ENCODE peak calls at places on chromosomes 11 and 22, in five cellular contexts. One of them, this sample, is unnamed.

GRCh38 chr11:92253945-92254344 is 29.3 kb downstream of the FAT3 start:
- DNase-seq in lower lobe of right lung: no peak
- DNase-seq in upper lobe of right lung: no peak
- DNase-seq in endothelial cell of umbilical vein: no peak
- DNase-seq in cardiac fibroblast: no peak
- DNase-seq in this sample: no peak

GRCh38 chr11:128689586-128689945 is 4.3 kb upstream of the FLI1 start:
- DNase-seq in upper lobe of right lung: no peak
- DNase-seq in lower lobe of right lung: no peak
- DNase-seq in endothelial cell of umbilical vein: no peak
- DNase-seq in cardiac fibroblast: no peak
- DNase-seq in this sample: no peak

GRCh38 chr11:44564653-44565007 is 833 bp upstream of the CD82 start:
- DNase-seq in lower lobe of right lung: peak; percentile 88
- DNase-seq in endothelial cell of umbilical vein: no peak
- DNase-seq in upper lobe of right lung: peak; percentile 90
- DNase-seq in cardiac fibroblast: peak; percentile 93
- DNase-seq in this sample: no peak

GRCh38 chr11:5204787-5205186 is 4.3 kb upstream of the OR51V1 start:
- DNase-seq in upper lobe of right lung: no peak
- DNase-seq in endothelial cell of umbilical vein: peak; percentile 72
- DNase-seq in cardiac fibroblast: peak; percentile 84
- DNase-seq in lower lobe of right lung: no peak
- DNase-seq in this sample: no peak

GRCh38 chr22:38872831-38873248 is 824 bp upstream of the CBX6 start:
- DNase-seq in upper lobe of right lung: peak; percentile 85
- DNase-seq in cardiac fibroblast: no peak
- DNase-seq in lower lobe of right lung: peak; percentile 78
- DNase-seq in endothelial cell of umbilical vein: peak; percentile 34
- DNase-seq in this sample: peak; percentile 90

GRCh38 chr11:33753304-33753703 is 17.1 kb upstream of the CD59 start:
- DNase-seq in lower lobe of right lung: no peak
- DNase-seq in upper lobe of right lung: no peak
- DNase-seq in cardiac fibroblast: peak; percentile 71
- DNase-seq in endothelial cell of umbilical vein: peak; percentile 59
- DNase-seq in this sample: no peak

GRCh38 chr11:88603499-88603898 is 266.0 kb upstream of the CTSC start:
- DNase-seq in lower lobe of right lung: no peak
- DNase-seq in upper lobe of right lung: no peak
- DNase-seq in cardiac fibroblast: peak; percentile 64
- DNase-seq in endothelial cell of umbilical vein: peak; percentile 78
- DNase-seq in this sample: no peak

GRCh38 chr11:64148200-64148916 is 17.6 kb downstream of the MACROD1 start:
- DNase-seq in upper lobe of right lung: peak; percentile 88
- DNase-seq in endothelial cell of umbilical vein: peak; percentile 73
- DNase-seq in lower lobe of right lung: peak; percentile 79
- DNase-seq in cardiac fibroblast: peak; percentile 73
- DNase-seq in this sample: no peak

GRCh38 chr11:14593671-14594070 is 49.9 kb upstream of the PDE3B start:
- DNase-seq in cardiac fibroblast: no peak
- DNase-seq in lower lobe of right lung: no peak
- DNase-seq in endothelial cell of umbilical vein: no peak
- DNase-seq in upper lobe of right lung: no peak
- DNase-seq in this sample: no peak

GRCh38 chr22:45672564-45673481 is 1.2 kb downstream of the ATXN10 start:
- DNase-seq in cardiac fibroblast: peak; percentile 48
- DNase-seq in endothelial cell of umbilical vein: no peak
- DNase-seq in lower lobe of right lung: no peak
- DNase-seq in upper lobe of right lung: no peak
- DNase-seq in this sample: no peak

GRCh38 chr11:77199346-77199745 is 71.3 kb downstream of the MYO7A start:
- DNase-seq in endothelial cell of umbilical vein: no peak
- DNase-seq in upper lobe of right lung: peak; percentile 37
- DNase-seq in lower lobe of right lung: peak; percentile 41
- DNase-seq in cardiac fibroblast: no peak
- DNase-seq in this sample: peak; percentile 78

GRCh38 chr11:113675003-113675471 is 31.1 kb downstream of the TMPRSS5 start:
- DNase-seq in lower lobe of right lung: no peak
- DNase-seq in endothelial cell of umbilical vein: no peak
- DNase-seq in cardiac fibroblast: peak; percentile 95
- DNase-seq in upper lobe of right lung: no peak
- DNase-seq in this sample: no peak

GRCh38 chr11:119717839-119718534 is 11.0 kb downstream of the NECTIN1 start:
- DNase-seq in lower lobe of right lung: no peak
- DNase-seq in cardiac fibroblast: no peak
- DNase-seq in upper lobe of right lung: no peak
- DNase-seq in endothelial cell of umbilical vein: no peak
- DNase-seq in this sample: no peak

GRCh38 chr11:313787-314547 is at the start of gene IFITM1:
- DNase-seq in lower lobe of right lung: peak; percentile 51
- DNase-seq in upper lobe of right lung: peak; percentile 73
- DNase-seq in endothelial cell of umbilical vein: peak; percentile 57
- DNase-seq in cardiac fibroblast: peak; percentile 62
- DNase-seq in this sample: no peak

GRCh38 chr11:102577182-102577581 is 46.6 kb upstream of the MMP7 start:
- DNase-seq in endothelial cell of umbilical vein: no peak
- DNase-seq in cardiac fibroblast: peak; percentile 59
- DNase-seq in lower lobe of right lung: no peak
- DNase-seq in upper lobe of right lung: no peak
- DNase-seq in this sample: no peak

GRCh38 chr22:45201678-45202332 is 38.1 kb downstream of the NUP50 start:
- DNase-seq in lower lobe of right lung: peak; percentile 16
- DNase-seq in cardiac fibroblast: peak; percentile 92
- DNase-seq in endothelial cell of umbilical vein: no peak
- DNase-seq in upper lobe of right lung: no peak
- DNase-seq in this sample: peak; percentile 62

GRCh38 chr11:64566915-64567882 is 23.8 kb upstream of the SLC22A12 start:
- DNase-seq in upper lobe of right lung: peak; percentile 61
- DNase-seq in cardiac fibroblast: no peak
- DNase-seq in endothelial cell of umbilical vein: no peak
- DNase-seq in lower lobe of right lung: peak; percentile 36
- DNase-seq in this sample: peak; percentile 77

GRCh38 chr11:8605956-8606355 is 11.9 kb upstream of the STK33 start:
- DNase-seq in lower lobe of right lung: no peak
- DNase-seq in cardiac fibroblast: peak; percentile 34
- DNase-seq in endothelial cell of umbilical vein: no peak
- DNase-seq in upper lobe of right lung: no peak
- DNase-seq in this sample: no peak

GRCh38 chr11:44950625-44951472 is at the start of gene TP53I11:
- DNase-seq in lower lobe of right lung: peak; percentile 91
- DNase-seq in upper lobe of right lung: peak; percentile 96
- DNase-seq in endothelial cell of umbilical vein: peak; percentile 77
- DNase-seq in cardiac fibroblast: peak; percentile 61
- DNase-seq in this sample: no peak

GRCh38 chr11:13013054-13013488 is 4.0 kb downstream of the RASSF10 start:
- DNase-seq in endothelial cell of umbilical vein: no peak
- DNase-seq in upper lobe of right lung: no peak
- DNase-seq in cardiac fibroblast: no peak
- DNase-seq in lower lobe of right lung: no peak
- DNase-seq in this sample: no peak

GRCh38 chr11:36296925-36297604 is 977 bp downstream of the PRR5L start:
- DNase-seq in lower lobe of right lung: no peak
- DNase-seq in upper lobe of right lung: no peak
- DNase-seq in endothelial cell of umbilical vein: no peak
- DNase-seq in cardiac fibroblast: peak; percentile 96
- DNase-seq in this sample: no peak

GRCh38 chr11:122309262-122309925 is 193.4 kb upstream of the BLID start:
- DNase-seq in lower lobe of right lung: no peak
- DNase-seq in endothelial cell of umbilical vein: peak; percentile 3
- DNase-seq in cardiac fibroblast: no peak
- DNase-seq in upper lobe of right lung: no peak
- DNase-seq in this sample: no peak

GRCh38 chr11:76209671-76209955 is 3.3 kb upstream of the WNT11 start:
- DNase-seq in endothelial cell of umbilical vein: no peak
- DNase-seq in lower lobe of right lung: no peak
- DNase-seq in cardiac fibroblast: no peak
- DNase-seq in upper lobe of right lung: no peak
- DNase-seq in this sample: no peak

GRCh38 chr11:128622137-128622523 is 34.8 kb upstream of the ETS1 start:
- DNase-seq in endothelial cell of umbilical vein: no peak
- DNase-seq in lower lobe of right lung: no peak
- DNase-seq in cardiac fibroblast: no peak
- DNase-seq in upper lobe of right lung: no peak
- DNase-seq in this sample: no peak

GRCh38 chr22:40855960-40856512 is 403 bp downstream of the ST13 start:
- DNase-seq in upper lobe of right lung: no peak
- DNase-seq in lower lobe of right lung: no peak
- DNase-seq in cardiac fibroblast: peak; percentile 33
- DNase-seq in endothelial cell of umbilical vein: peak; percentile 70
- DNase-seq in this sample: no peak

GRCh38 chr11:115676768-115677167 is 172.6 kb upstream of the CADM1 start:
- DNase-seq in lower lobe of right lung: no peak
- DNase-seq in endothelial cell of umbilical vein: no peak
- DNase-seq in upper lobe of right lung: no peak
- DNase-seq in cardiac fibroblast: no peak
- DNase-seq in this sample: no peak

GRCh38 chr11:12388171-12388570 is 10.8 kb downstream of the PARVA start:
- DNase-seq in cardiac fibroblast: no peak
- DNase-seq in endothelial cell of umbilical vein: no peak
- DNase-seq in upper lobe of right lung: no peak
- DNase-seq in lower lobe of right lung: no peak
- DNase-seq in this sample: no peak

GRCh38 chr11:111408789-111409727 is 30.0 kb upstream of the POU2AF1 start:
- DNase-seq in endothelial cell of umbilical vein: no peak
- DNase-seq in upper lobe of right lung: no peak
- DNase-seq in lower lobe of right lung: no peak
- DNase-seq in cardiac fibroblast: peak; percentile 19
- DNase-seq in this sample: no peak

GRCh38 chr22:33329398-33329797 is 271.2 kb upstream of the SYN3 start:
- DNase-seq in cardiac fibroblast: no peak
- DNase-seq in upper lobe of right lung: no peak
- DNase-seq in lower lobe of right lung: no peak
- DNase-seq in endothelial cell of umbilical vein: no peak
- DNase-seq in this sample: no peak

GRCh38 chr22:33327348-33327860 is 269.2 kb upstream of the SYN3 start:
- DNase-seq in cardiac fibroblast: no peak
- DNase-seq in upper lobe of right lung: no peak
- DNase-seq in endothelial cell of umbilical vein: no peak
- DNase-seq in lower lobe of right lung: no peak
- DNase-seq in this sample: no peak

GRCh38 chr22:33330534-33330933 is 272.4 kb upstream of the SYN3 start:
- DNase-seq in endothelial cell of umbilical vein: no peak
- DNase-seq in upper lobe of right lung: no peak
- DNase-seq in lower lobe of right lung: no peak
- DNase-seq in cardiac fibroblast: no peak
- DNase-seq in this sample: no peak

GRCh38 chr22:33326540-33327295 is 268.5 kb upstream of the SYN3 start:
- DNase-seq in lower lobe of right lung: no peak
- DNase-seq in endothelial cell of umbilical vein: no peak
- DNase-seq in cardiac fibroblast: no peak
- DNase-seq in upper lobe of right lung: no peak
- DNase-seq in this sample: no peak

DNA sequence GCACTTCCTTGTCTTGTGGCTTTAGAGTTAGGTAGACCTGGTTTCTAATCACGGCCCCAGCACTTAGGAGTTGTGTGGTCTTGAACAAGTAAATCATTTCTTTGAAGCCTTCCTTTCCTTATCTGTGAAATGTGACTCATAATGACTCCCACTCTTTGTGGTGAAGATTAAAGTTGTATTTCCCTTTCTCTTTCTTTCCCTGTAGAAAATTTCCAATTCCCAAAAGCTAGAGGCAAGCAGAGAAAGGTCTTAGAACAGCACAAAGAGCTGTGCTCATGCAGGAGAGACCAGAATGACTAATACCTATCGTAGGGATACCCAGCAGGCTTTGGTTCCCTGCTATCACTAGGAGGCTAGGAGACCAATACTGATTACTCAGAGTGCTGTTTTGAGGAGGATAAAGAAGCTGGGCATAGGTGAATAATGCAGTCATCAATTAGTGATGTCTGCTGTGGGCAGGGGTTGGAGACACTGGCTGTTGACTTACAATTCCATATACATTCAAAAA is 270.7 kb upstream of the SYN3 start:
- DNase-seq in upper lobe of right lung: no peak
- DNase-seq in endothelial cell of umbilical vein: no peak
- DNase-seq in cardiac fibroblast: peak; percentile 51
- DNase-seq in lower lobe of right lung: no peak
- DNase-seq in this sample: no peak
- TF ChIP-seq CTCF in upper lobe of right lung: no peak
- TF ChIP-seq CTCF in endothelial cell of umbilical vein: no peak
- TF ChIP-seq CTCF in cardiac fibroblast: no peak
- TF ChIP-seq CTCF in lower lobe of right lung: no peak
- TF ChIP-seq CTCF in this sample: no peak

GRCh38 chr11:101292661-101293240 is 163.1 kb upstream of the PGR start:
- DNase-seq in cardiac fibroblast: no peak
- DNase-seq in endothelial cell of umbilical vein: no peak
- DNase-seq in lower lobe of right lung: no peak
- DNase-seq in upper lobe of right lung: no peak
- DNase-seq in this sample: no peak

GRCh38 chr11:101288392-101288791 is 158.8 kb upstream of the PGR start:
- DNase-seq in upper lobe of right lung: no peak
- DNase-seq in cardiac fibroblast: no peak
- DNase-seq in endothelial cell of umbilical vein: no peak
- DNase-seq in lower lobe of right lung: no peak
- DNase-seq in this sample: no peak
- TF ChIP-seq CTCF in upper lobe of right lung: no peak
- TF ChIP-seq CTCF in cardiac fibroblast: no peak
- TF ChIP-seq CTCF in endothelial cell of umbilical vein: no peak
- TF ChIP-seq CTCF in lower lobe of right lung: no peak
- TF ChIP-seq CTCF in this sample: no peak

DNA sequence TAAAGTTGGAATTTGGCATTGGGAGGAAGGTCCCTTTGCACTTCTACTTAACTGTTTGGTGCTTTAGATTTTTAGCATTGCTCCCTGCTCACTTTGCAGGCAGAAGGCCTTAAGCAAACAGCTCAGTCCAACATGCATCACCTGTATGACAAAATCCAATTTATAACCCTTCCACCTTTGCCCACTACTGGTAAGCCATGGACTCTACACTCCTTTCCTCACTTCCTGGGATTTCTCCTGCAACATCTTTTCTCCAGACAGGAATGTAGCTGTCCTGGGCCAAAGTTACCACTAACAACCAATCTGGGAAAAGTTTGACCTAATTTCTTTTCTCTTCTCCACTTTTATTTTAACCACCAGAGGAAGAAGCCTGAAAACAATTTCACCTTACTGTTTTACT is 1.8 kb upstream of the OR2D2 start:
- DNase-seq in upper lobe of right lung: no peak
- DNase-seq in endothelial cell of umbilical vein: no peak
- DNase-seq in lower lobe of right lung: no peak
- DNase-seq in cardiac fibroblast: no peak
- DNase-seq in this sample: no peak
- TF ChIP-seq CTCF in upper lobe of right lung: no peak
- TF ChIP-seq CTCF in endothelial cell of umbilical vein: no peak
- TF ChIP-seq CTCF in lower lobe of right lung: no peak
- TF ChIP-seq CTCF in cardiac fibroblast: no peak
- TF ChIP-seq CTCF in this sample: no peak

DNA sequence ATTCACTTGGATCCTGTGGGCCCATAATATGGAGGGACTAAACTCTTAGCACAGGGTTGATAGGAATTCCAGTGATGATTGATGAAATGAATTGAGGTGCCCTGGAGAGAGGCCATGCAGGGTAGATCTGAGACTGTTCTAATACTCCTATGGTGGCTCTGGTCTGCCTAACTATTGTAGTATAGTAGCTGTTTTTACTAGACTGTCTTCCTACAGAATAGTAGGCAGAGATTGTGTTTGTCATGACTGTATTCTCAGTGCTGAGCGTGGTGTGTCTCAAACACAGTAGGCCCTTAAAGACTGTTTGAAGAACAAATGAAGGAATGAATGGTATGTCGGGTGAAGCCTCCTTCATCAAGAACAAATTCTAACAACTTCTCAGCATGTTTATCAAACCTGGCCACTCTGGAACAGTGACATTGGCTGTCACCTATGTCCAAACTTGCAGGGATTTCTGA is 107.0 kb upstream of the SESN3 start:
- DNase-seq in endothelial cell of umbilical vein: no peak
- DNase-seq in cardiac fibroblast: no peak
- DNase-seq in upper lobe of right lung: no peak
- DNase-seq in lower lobe of right lung: no peak
- DNase-seq in this sample: no peak
- TF ChIP-seq CTCF in endothelial cell of umbilical vein: no peak
- TF ChIP-seq CTCF in cardiac fibroblast: no peak
- TF ChIP-seq CTCF in upper lobe of right lung: no peak
- TF ChIP-seq CTCF in lower lobe of right lung: no peak
- TF ChIP-seq CTCF in this sample: no peak

This sample was measured in chondrocyte.